ENCODE peak calls at places on chromosome 13, in six cellular contexts. W is body of pancreas, R is fibroblast of lung, E is mesendoderm, L is ovary, M is PC-9. D is an unnamed sample.

GRCh38 chr13:106602178-106602577 is 34.2 kb upstream of the ARGLU1 start:
- DNase-seq in W (peak; percentile 42), R (no peak), E (no peak), L (no peak), M (no peak), D (no peak)

GRCh38 chr13:34349091-34349722 is 531.3 kb downstream of the RFC3 start:
- DNase-seq in W (peak; percentile 69), R (peak; percentile 100), E (no peak), L (no peak), M (peak; percentile 68), D (peak; percentile 80)

GRCh38 chr13:62747629-62748028 is 1332.0 kb upstream of the PCDH20 start:
- DNase-seq in W (no peak), R (peak; percentile 1), E (peak; percentile 51), L (no peak), M (peak; percentile 10), D (no peak)

GRCh38 chr13:75359266-75359665 is 122.7 kb downstream of the TBC1D4 start:
- DNase-seq in W (no peak), R (peak; percentile 98), E (peak; percentile 89), L (no peak), M (peak; percentile 11), D (no peak)

GRCh38 chr13:75507027-75508001 is 25.3 kb upstream of the TBC1D4 start:
- DNase-seq in W (no peak), R (no peak), E (no peak), L (no peak), M (no peak), D (no peak)

GRCh38 chr13:62512194-62513141 is 1096.8 kb upstream of the PCDH20 start:
- DNase-seq in W (peak; percentile 50), R (peak; percentile 1), E (peak; percentile 85), L (no peak), M (peak; percentile 10), D (no peak)

GRCh38 chr13:46778879-46779278 is 18.1 kb downstream of the ESD start:
- DNase-seq in W (no peak), R (peak; percentile 79), E (no peak), L (no peak), M (no peak), D (no peak)

GRCh38 chr13:41411536-41411935 is 45.8 kb upstream of the RGCC start:
- DNase-seq in W (peak; percentile 13), R (peak; percentile 54), E (peak; percentile 65), L (no peak), M (peak; percentile 25), D (no peak)

GRCh38 chr13:49667773-49668172 is 23.5 kb downstream of the EBPL start:
- DNase-seq in W (no peak), R (peak; percentile 22), E (no peak), L (no peak), M (no peak), D (peak; percentile 32)

GRCh38 chr13:73991884-73992283 is 142.3 kb downstream of the KLF12 start:
- DNase-seq in W (no peak), R (no peak), E (no peak), L (no peak), M (no peak), D (no peak)

GRCh38 chr13:48892311-48892710 is 83.4 kb upstream of the FNDC3A start:
- DNase-seq in W (no peak), R (peak; percentile 91), E (no peak), L (no peak), M (no peak), D (no peak)

GRCh38 chr13:59490651-59491050 is 673.1 kb downstream of the DIAPH3 start:
- DNase-seq in W (no peak), R (no peak), E (no peak), L (no peak), M (no peak), D (no peak)

GRCh38 chr13:74194856-74195255 is 60.7 kb upstream of the KLF12 start:
- DNase-seq in W (no peak), R (peak; percentile 34), E (no peak), L (no peak), M (no peak), D (no peak)

GRCh38 chr13:64471916-64472315 is 2758.2 kb downstream of the PCDH9 start:
- DNase-seq in W (no peak), R (peak; percentile 51), E (peak; percentile 46), L (no peak), M (no peak), D (no peak)

GRCh38 chr13:110453767-110454166 is 107.8 kb downstream of the RAB20 start:
- DNase-seq in W (no peak), R (no peak), E (no peak), L (no peak), M (no peak), D (no peak)

GRCh38 chr13:59166174-59166573 is 997.6 kb downstream of the DIAPH3 start:
- DNase-seq in W (no peak), R (no peak), E (no peak), L (no peak), M (no peak), D (no peak)

GRCh38 chr13:100464006-100464405 is 124.6 kb downstream of the GGACT start:
- DNase-seq in W (no peak), R (peak; percentile 23), E (no peak), L (no peak), M (no peak), D (no peak)

GRCh38 chr13:41813426-41813825 is 147.5 kb downstream of the VWA8 start:
- DNase-seq in W (no peak), R (peak; percentile 71), E (no peak), L (no peak), M (no peak), D (no peak)

GRCh38 chr13:97116754-97117153 is 105.4 kb upstream of the MBNL2 start:
- DNase-seq in W (peak; percentile 40), R (peak; percentile 80), E (peak; percentile 69), L (no peak), M (no peak), D (no peak)

GRCh38 chr13:64347662-64348061 is 2882.5 kb downstream of the PCDH9 start:
- DNase-seq in W (no peak), R (peak; percentile 22), E (no peak), L (no peak), M (no peak), D (no peak)

GRCh38 chr13:44734204-44734707 is 158.1 kb upstream of the TSC22D1 start:
- DNase-seq in W (peak; percentile 61), R (peak; percentile 64), E (no peak), L (no peak), M (peak; percentile 71), D (peak; percentile 32)

GRCh38 chr13:113991191-113991669 is 17.4 kb upstream of the C13orf46 start:
- DNase-seq in W (no peak), R (no peak), E (no peak), L (no peak), M (no peak), D (no peak)

GRCh38 chr13:70189981-70190380 is 81.7 kb upstream of the KLHL1 start:
- DNase-seq in W (no peak), R (no peak), E (no peak), L (no peak), M (no peak), D (no peak)

GRCh38 chr13:101178394-101178793 is 237.9 kb downstream of the NALCN start:
- DNase-seq in W (peak; percentile 3), R (no peak), E (no peak), L (no peak), M (no peak), D (no peak)

GRCh38 chr13:75173457-75174356 is 308.3 kb downstream of the TBC1D4 start:
- DNase-seq in W (no peak), R (no peak), E (peak; percentile 33), L (no peak), M (no peak), D (no peak)

GRCh38 chr13:69619651-69620050 is 488.0 kb upstream of the ATXN8OS start:
- DNase-seq in W (no peak), R (no peak), E (peak; percentile 5), L (no peak), M (no peak), D (no peak)

GRCh38 chr13:30431269-30431950 is 9.1 kb downstream of the UBE2L5 start:
- DNase-seq in W (no peak), R (peak; percentile 45), E (no peak), L (no peak), M (no peak), D (no peak)

GRCh38 chr13:29022968-29023367 is 202.8 kb downstream of the MTUS2 start:
- DNase-seq in W (no peak), R (no peak), E (no peak), L (no peak), M (no peak), D (no peak)

GRCh38 chr13:73141292-73141771 is 82.5 kb downstream of the KLF5 start:
- DNase-seq in W (peak; percentile 5), R (peak; percentile 61), E (no peak), L (no peak), M (no peak), D (no peak)

GRCh38 chr13:107743523-107743922 is 471.8 kb downstream of the LIG4 start:
- DNase-seq in W (no peak), R (no peak), E (no peak), L (no peak), M (no peak), D (no peak)

GRCh38 chr13:80047406-80047805 is 293.5 kb downstream of the SPRY2 start:
- DNase-seq in W (peak; percentile 3), R (peak; percentile 95), E (no peak), L (no peak), M (no peak), D (no peak)

GRCh38 chr13:48594080-48594815 is 59.5 kb upstream of the CYSLTR2 start:
- DNase-seq in W (no peak), R (no peak), E (peak; percentile 56), L (no peak), M (no peak), D (no peak)

GRCh38 chr13:73828811-73829210 is 305.4 kb downstream of the KLF12 start:
- DNase-seq in W (no peak), R (peak; percentile 29), E (peak; percentile 29), L (no peak), M (no peak), D (no peak)

GRCh38 chr13:102825921-102826706 is 19.7 kb upstream of the ERCC5 start:
- DNase-seq in W (no peak), R (peak; percentile 95), E (peak; percentile 42), L (no peak), M (peak; percentile 5), D (no peak)

GRCh38 chr13:71772376-71772775 is 94.6 kb downstream of the DACH1 start:
- DNase-seq in W (no peak), R (no peak), E (no peak), L (no peak), M (no peak), D (no peak)

GRCh38 chr13:50766043-50766442 is 77.4 kb downstream of the DLEU7 start:
- DNase-seq in W (no peak), R (no peak), E (no peak), L (no peak), M (no peak), D (no peak)
- H3K27me3 ChIP-seq in W (no peaks in the 10 kb centered on the region), R (peaks cover 17% of the 10 kb centered on the region), E (no peaks in the 10 kb centered on the region), L (no peaks in the 10 kb centered on the region), M (no peaks in the 10 kb centered on the region), D (no peaks in the 10 kb centered on the region)

GRCh38 chr13:99299545-99300341 is 7.5 kb downstream of the GPR183 start:
- DNase-seq in W (no peak), R (no peak), E (peak; percentile 78), L (no peak), M (no peak), D (no peak)
- H3K4me1 ChIP-seq in W (no peaks in the 10 kb centered on the region), R (no peaks in the 10 kb centered on the region), E (no peaks in the 10 kb centered on the region), L (no peaks in the 10 kb centered on the region), M (no peaks in the 10 kb centered on the region), D (no peaks in the 10 kb centered on the region)

GRCh38 chr13:27973291-27973690 is 4.2 kb upstream of the CDX2 start:
- DNase-seq in W (no peak), R (no peak), E (no peak), L (no peak), M (no peak), D (no peak)
- H3K27me3 ChIP-seq in W (peaks cover 4% of the 10 kb centered on the region), R (peaks cover 66% of the 10 kb centered on the region), E (peaks cover 76% of the 10 kb centered on the region), L (no peaks in the 10 kb centered on the region), M (peaks cover 19% of the 10 kb centered on the region), D (peaks cover 85% of the 10 kb centered on the region)

GRCh38 chr13:77095288-77095687 is 68.3 kb upstream of the FBXL3 start:
- DNase-seq in W (no peak), R (no peak), E (no peak), L (no peak), M (no peak), D (no peak)
- H3K4me1 ChIP-seq in W (no peaks in the 10 kb centered on the region), R (no peaks in the 10 kb centered on the region), E (no peaks in the 10 kb centered on the region), L (no peaks in the 10 kb centered on the region), M (no peaks in the 10 kb centered on the region), D (no peaks in the 10 kb centered on the region)